ENCODE peak calls at places on chromosomes 12 and 14, in nine cellular contexts. W is mesothelial cell of epicardium; H is Panc1; I is GM23248; B is left ventricle myocardium superior; V is H7; N is hepatocyte; C is fibroblast of lung; L is activated naive CD8-positive, alpha-beta T cell treated with anti-CD3 and anti-CD28 coated beads, Interleukin-2, amount 50 U/mL, for 24 hours. Z is an unnamed sample.

GRCh38 chr12:130752692-130753230 is 36.7 kb upstream of the RIMBP2 start:
- DNase-seq in W (no peak), H (no peak), I (no peak), B (no peak), V (peak; percentile 82), N (no peak), C (no peak), L (no peak), Z (peak; percentile 80)

GRCh38 chr12:12872139-12872933 is 19.0 kb upstream of the GPRC5A start:
- DNase-seq in W (no peak), H (no peak), I (peak; percentile 72), B (no peak), V (peak; percentile 21), N (peak; percentile 83), C (peak; percentile 64), L (no peak), Z (no peak)

GRCh38 chr12:119630962-119631550 is 36.9 kb upstream of the PRKAB1 start:
- DNase-seq in W (no peak), H (no peak), I (no peak), B (no peak), V (no peak), N (no peak), C (no peak), L (no peak), Z (no peak)

GRCh38 chr14:31275731-31276130 is 68.1 kb upstream of the HECTD1 start:
- DNase-seq in W (no peak), H (no peak), I (no peak), B (no peak), V (no peak), N (no peak), C (peak; percentile 22), L (no peak), Z (no peak)

GRCh38 chr14:88831285-88831684 is 6.8 kb downstream of the TTC8 start:
- DNase-seq in W (no peak), H (no peak), I (peak; percentile 94), B (no peak), V (no peak), N (no peak), C (peak; percentile 57), L (no peak), Z (no peak)

GRCh38 chr14:21025374-21026151 is 702 bp upstream of the NDRG2 start:
- DNase-seq in W (peak; percentile 51), H (no peak), I (no peak), B (peak; percentile 93), V (peak; percentile 90), N (peak; percentile 54), C (no peak), L (no peak), Z (no peak)

GRCh38 chr12:31896514-31897039 is 62.6 kb upstream of the RESF1 start:
- DNase-seq in W (no peak), H (no peak), I (no peak), B (no peak), V (peak; percentile 24), N (peak; percentile 60), C (peak; percentile 68), L (peak; percentile 80), Z (no peak)

GRCh38 chr14:101009531-101009930 is 106.0 kb upstream of the RTL1 start:
- DNase-seq in W (no peak), H (no peak), I (no peak), B (no peak), V (no peak), N (peak; percentile 2), C (no peak), L (no peak), Z (no peak)

GRCh38 chr12:124576061-124576650 is 8.7 kb upstream of the NCOR2 start:
- DNase-seq in W (no peak), H (no peak), I (no peak), B (no peak), V (no peak), N (no peak), C (no peak), L (no peak), Z (no peak)

GRCh38 chr12:24719293-24719721 is 229.6 kb downstream of the BCAT1 start:
- DNase-seq in W (no peak), H (no peak), I (peak; percentile 42), B (no peak), V (no peak), N (no peak), C (peak; percentile 59), L (peak; percentile 64), Z (no peak)

Z was measured in BE2C.